ENCODE peak calls at places on chromosomes 11 and 22, in four cellular contexts. H is K562, T is H1, S is GM12878. N is an unnamed sample.

GRCh38 chr22:44758354-44758969 is 6.1 kb downstream of the ARHGAP8 start:
- DNase-seq in T (no peak), S (no peak), H (no peak), N (no peak)

GRCh38 chr11:131534031-131534430 is 163.6 kb downstream of the NTM start:
- DNase-seq in H (no peak), S (no peak), T (no peak), N (no peak)

GRCh38 chr11:7677071-7677470 is 3.8 kb upstream of the CYB5R2 start:
- DNase-seq in S (no peak), T (no peak), H (no peak), N (no peak)

GRCh38 chr22:49322861-49323622 is 504.6 kb downstream of the BRD1 start:
- DNase-seq in S (no peak), T (no peak), H (no peak), N (no peak)

GRCh38 chr11:3202305-3202704 is 16.3 kb downstream of the MRGPRG start:
- DNase-seq in H (no peak), T (no peak), S (no peak), N (no peak)

GRCh38 chr11:95108671-95109551 is 19.3 kb downstream of the ENDOD1 start:
- DNase-seq in S (no peak), H (peak), T (no peak), N (no peak)

GRCh38 chr11:117089685-117090084 is 8.5 kb downstream of the SIK3 start:
- DNase-seq in H (no peak), T (no peak), S (no peak), N (no peak)

GRCh38 chr11:58276151-58276550 is 8.1 kb upstream of the OR10W1 start:
- DNase-seq in H (no peak), T (no peak), S (no peak), N (no peak)

GRCh38 chr11:74648894-74649293 is 56.5 kb downstream of the POLD3 start:
- DNase-seq in T (no peak), S (no peak), H (no peak), N (no peak)

DNA sequence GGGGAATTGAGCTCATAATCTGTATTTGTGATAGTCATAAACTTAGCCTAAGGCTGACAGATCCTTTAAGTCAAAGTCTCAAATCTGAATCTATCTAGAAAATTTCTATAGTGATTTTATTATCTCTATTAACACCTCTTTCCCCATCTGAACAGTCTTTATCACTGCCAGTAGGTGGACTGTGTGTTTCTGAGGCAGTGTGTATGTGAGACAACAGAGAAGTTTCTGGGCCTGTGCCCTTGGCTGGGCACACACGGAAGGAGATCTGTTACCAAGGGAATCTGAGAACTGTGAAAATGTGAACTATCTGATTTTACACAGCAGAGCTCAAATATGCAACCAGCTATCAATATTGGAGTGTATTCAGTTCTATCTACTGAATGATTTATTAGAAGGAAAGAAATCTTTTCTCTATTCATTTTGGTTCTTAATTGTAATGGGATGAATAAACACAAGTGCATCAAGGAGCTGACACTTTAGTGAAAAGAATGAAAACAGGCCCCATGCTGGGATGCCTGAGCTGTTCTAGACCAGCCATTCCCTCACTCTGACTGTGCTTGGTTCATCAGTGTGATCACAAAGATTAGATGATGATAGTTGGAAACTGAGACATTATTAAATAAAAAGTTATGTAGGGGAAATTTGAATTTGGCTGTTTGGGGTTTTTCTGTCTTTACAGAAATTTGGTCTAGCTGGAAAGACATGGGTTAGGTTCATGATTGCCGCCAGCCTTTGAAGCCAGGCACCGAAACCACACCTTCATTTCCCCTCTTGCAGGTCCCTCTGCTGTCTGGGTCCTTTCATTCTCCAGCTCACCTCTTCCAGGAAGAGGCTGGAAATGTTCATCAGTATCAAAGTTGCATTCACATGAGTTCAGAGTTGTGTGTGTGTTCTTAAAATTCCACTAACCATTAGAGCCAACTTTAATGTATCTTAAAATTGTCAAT is 68.1 kb downstream of the LIF start:
- DNase-seq in S (no peak), H (no peak), T (no peak), N (no peak)
- TF ChIP-seq CBX5 in S (no peak), H (no peak), T (no peak), N (no peak)

DNA sequence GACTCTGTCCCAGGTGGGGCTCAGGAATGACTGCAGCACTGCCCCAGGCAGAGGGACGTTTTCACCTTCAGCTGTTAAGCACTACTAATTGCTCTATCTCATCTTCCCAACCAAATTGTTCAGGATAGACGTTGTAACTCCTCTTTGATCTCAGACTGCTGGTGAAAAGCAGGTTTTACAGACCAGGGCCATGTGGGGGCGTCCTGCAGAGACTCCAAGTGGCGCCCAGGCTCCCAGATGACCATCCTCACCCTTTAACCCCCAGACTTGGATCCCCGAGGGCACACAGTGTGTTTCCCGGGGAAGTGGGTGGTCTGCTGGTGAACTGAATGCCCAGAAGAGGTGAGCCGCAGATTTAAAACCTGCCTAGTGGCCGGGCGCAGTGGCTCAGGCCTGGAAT is 23.9 kb downstream of the FADD start:
- DNase-seq in S (no peak), H (peak), T (no peak), N (no peak)
- TF ChIP-seq CBX5 in S (no peak), H (no peak), T (no peak), N (no peak)

GRCh38 chr11:113174862-113175261 is 139.5 kb upstream of the TTC12 start:
- DNase-seq in H (no peak), S (no peak), T (no peak), N (no peak)
- TF ChIP-seq CBX5 in H (no peak), S (no peak), T (no peak), N (no peak)

GRCh38 chr11:107457558-107458271 is at the start of gene CWF19L2:
- DNase-seq in H (peak), S (peak), T (peak), N (peak)

GRCh38 chr11:107453594-107454286 is 3.9 kb downstream of the CWF19L2 start:
- DNase-seq in S (no peak), T (no peak), H (no peak), N (no peak)

DNA sequence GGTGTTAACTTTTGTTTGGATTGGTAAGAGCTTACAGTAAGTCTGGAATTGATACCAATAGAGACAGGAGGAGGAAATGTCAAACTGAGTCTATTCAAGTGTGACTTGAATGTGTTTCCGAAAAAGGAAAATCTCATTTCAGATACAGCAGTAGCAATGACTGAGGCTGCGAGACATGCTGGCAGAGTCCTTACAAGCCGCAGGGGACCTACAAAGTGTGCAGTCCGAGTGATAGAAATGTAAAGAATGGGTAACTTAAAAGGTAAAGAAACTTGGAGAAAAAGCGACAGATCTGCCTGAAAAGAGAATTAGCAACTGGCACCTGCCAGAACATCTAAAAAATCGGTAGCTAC is 444 bp downstream of the CWF19L2 start:
- DNase-seq in S (no peak), T (no peak), H (no peak), N (no peak)
- TF ChIP-seq CBX5 in S (no peak), T (no peak), H (no peak), N (no peak)

GRCh38 chr22:25054943-25055511 is 102.5 kb downstream of the KIAA1671 start:
- DNase-seq in H (no peak), T (no peak), S (no peak), N (no peak)
- TF ChIP-seq CBX5 in H (no peak), T (no peak), S (no peak), N (no peak)

DNA sequence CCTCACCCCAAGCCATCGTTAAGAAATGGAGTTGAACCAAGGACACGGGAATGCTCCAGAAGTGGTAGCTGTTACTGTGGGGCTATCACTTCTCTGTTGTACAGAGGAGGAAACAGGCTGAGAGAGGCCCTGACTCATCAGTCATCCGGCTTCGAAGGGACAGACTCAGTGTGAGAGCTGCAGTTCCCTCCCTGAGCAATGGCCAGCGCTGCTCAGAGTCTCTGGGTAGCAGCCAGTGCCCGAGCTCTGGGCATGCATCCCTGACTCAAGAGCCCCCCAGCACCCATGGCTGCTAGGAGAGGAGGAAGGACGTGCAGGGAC is 291.4 kb downstream of the TBC1D22A start:
- DNase-seq in H (no peak), S (no peak), T (no peak), N (no peak)
- TF ChIP-seq CBX5 in H (no peak), S (no peak), T (no peak), N (no peak)

GRCh38 chr22:17921871-17922821 is 102.2 kb downstream of the MICAL3 start:
- DNase-seq in H (peak), S (no peak), T (peak), N (peak)

GRCh38 chr22:17924076-17924475 is 100.3 kb downstream of the MICAL3 start:
- DNase-seq in T (no peak), H (no peak), S (no peak), N (no peak)

GRCh38 chr22:17920992-17921650 is 103.2 kb downstream of the MICAL3 start:
- DNase-seq in S (no peak), T (no peak), H (no peak), N (no peak)

GRCh38 chr22:17924735-17925727 is 99.3 kb downstream of the MICAL3 start:
- DNase-seq in H (no peak), T (no peak), S (no peak), N (no peak)

DNA sequence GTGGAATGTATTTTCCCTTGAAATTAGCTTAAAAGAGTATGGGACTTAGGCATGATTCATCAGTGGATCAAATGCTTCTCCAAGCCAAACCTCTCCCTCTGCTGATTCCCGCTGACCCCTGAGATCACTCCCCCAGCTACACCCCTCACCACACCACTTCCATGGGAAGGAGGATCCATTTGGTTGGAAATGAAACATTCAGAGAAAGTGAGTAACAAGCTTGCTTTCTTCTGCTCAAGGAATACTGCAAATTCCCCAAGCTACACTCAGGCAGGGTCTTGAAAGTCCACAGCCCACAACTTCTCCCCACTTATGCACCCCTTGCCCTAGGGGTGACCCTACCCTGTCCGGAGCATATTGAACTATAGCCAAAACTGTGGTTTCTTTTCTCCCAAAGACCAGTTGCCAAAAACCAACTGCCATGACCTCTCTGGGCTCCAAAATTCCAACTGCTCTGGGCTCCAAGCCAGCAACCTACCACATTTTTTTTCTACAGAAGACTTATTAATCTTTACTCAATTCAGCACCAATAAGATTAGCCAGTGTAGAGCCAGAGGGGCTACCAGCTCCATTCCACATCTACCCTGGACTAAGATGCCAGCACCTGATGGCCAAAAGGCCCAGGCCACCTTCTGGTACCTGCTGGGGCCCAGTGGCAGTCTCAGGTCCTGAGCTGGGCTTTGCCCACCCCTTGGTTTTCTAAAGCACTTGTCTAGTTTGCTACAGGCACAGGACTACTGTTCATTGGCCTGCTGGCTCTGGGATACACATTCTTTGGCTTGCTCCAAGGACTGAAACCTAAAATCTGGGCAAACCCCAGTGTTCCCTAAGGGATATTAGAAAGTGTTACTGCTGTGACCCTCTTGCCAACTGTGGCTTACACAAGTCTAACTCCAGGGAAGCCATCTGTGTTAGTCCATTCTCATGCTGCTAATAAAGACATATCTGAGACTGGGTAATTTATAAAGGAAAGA is 101.1 kb downstream of the MICAL3 start:
- DNase-seq in S (no peak), T (no peak), H (no peak), N (no peak)
- TF ChIP-seq CBX5 in S (no peak), T (no peak), H (no peak), N (no peak)

DNA sequence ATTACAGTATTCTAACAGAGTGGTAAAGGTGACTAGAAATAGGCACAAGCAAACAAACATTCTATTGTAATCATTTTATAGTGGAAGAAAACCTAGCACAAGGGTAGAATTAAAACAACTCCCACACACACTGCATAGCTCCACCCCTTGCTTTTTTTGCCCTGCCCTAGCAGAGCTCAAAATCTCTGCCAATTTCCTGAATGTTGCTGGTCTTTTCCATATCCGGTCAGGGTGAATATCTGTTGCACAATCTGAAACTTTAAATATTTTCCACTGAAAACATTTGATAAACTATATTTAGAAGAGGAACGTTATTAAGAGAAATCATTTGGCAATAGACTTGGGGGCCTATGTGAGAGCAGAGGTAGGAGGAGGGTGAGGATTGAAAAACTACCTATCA is 2.7 kb downstream of the SPA17 start:
- DNase-seq in T (no peak), H (no peak), S (no peak), N (no peak)
- TF ChIP-seq CBX5 in T (no peak), H (no peak), S (no peak), N (no peak)

GRCh38 chr22:36641902-36642640 is 61.5 kb downstream of the CACNG2 start:
- DNase-seq in S (no peak), H (no peak), T (no peak), N (no peak)
- TF ChIP-seq CBX5 in S (no peak), H (no peak), T (no peak), N (no peak)

N was measured in HepG2.